ENCODE peak calls at places on chromosome 13, in ten cellular contexts. T is stimulated activated CD4-positive, alpha-beta T cell treated with anti-CD3 and anti-CD28 coated beads, Interleukin-2, amount 100 ng/mL, for 24 hours; D is IMR-90; B is caudate nucleus; G is omental fat pad; I is HS-5; F is astrocyte of the spinal cord; R is activated T-helper 1 cell treated with anti-CD3 and anti-CD28 coated beads, Interleukin-2, amount 50 U/mL, for 16 hours; J is PC-3; X is DND-41. H is an unnamed sample.

GRCh38 chr13:42926555-42926954 is 65.5 kb downstream of the EPSTI1 start:
- DNase-seq in T (no peak), D (no peak), B (no peak), G (no peak), I (no peak), F (no peak), R (no peak), J (no peak), X (no peak), H (no peak)

GRCh38 chr13:28558126-28558525 is 63.2 kb upstream of the FLT1 start:
- DNase-seq in T (no peak), D (peak), B (no peak), G (no peak), I (peak), F (peak), R (no peak), J (no peak), X (no peak), H (no peak)

GRCh38 chr13:76636881-76637280 is 249.3 kb downstream of the KCTD12 start:
- DNase-seq in T (no peak), D (no peak), B (no peak), G (no peak), I (no peak), F (no peak), R (no peak), J (no peak), X (no peak), H (no peak)

GRCh38 chr13:99063178-99063577 is 85.3 kb upstream of the DOCK9 start:
- DNase-seq in T (no peak), D (no peak), B (no peak), G (no peak), I (no peak), F (no peak), R (no peak), J (no peak), X (no peak), H (no peak)

GRCh38 chr13:110560606-110561334 is 752 bp downstream of the RAB20 start:
- DNase-seq in T (no peak), D (no peak), B (no peak), G (no peak), I (no peak), F (no peak), R (no peak), J (peak), X (no peak), H (no peak)

GRCh38 chr13:28527629-28528028 is 32.7 kb upstream of the FLT1 start:
- DNase-seq in T (no peak), D (no peak), B (no peak), G (no peak), I (no peak), F (no peak), R (no peak), J (no peak), X (no peak), H (no peak)

GRCh38 chr13:26348966-26349365 is 95.0 kb downstream of the CDK8 start:
- DNase-seq in T (no peak), D (no peak), B (no peak), G (no peak), I (no peak), F (no peak), R (no peak), J (no peak), X (no peak), H (no peak)

GRCh38 chr13:112113355-112113754 is 46.4 kb downstream of the SOX1 start:
- DNase-seq in T (no peak), D (no peak), B (no peak), G (no peak), I (no peak), F (no peak), R (no peak), J (no peak), X (no peak), H (no peak)

GRCh38 chr13:113979791-113980471 is 6.1 kb upstream of the C13orf46 start:
- DNase-seq in T (no peak), D (no peak), B (no peak), G (no peak), I (no peak), F (no peak), R (no peak), J (no peak), X (no peak), H (no peak)

GRCh38 chr13:113110048-113110851 is 4.7 kb downstream of the F7 start:
- DNase-seq in T (peak), D (no peak), B (no peak), G (no peak), I (no peak), F (no peak), R (no peak), J (no peak), X (no peak), H (no peak)

GRCh38 chr13:79658333-79658975 is 177.5 kb downstream of the NDFIP2 start:
- DNase-seq in T (no peak), D (no peak), B (peak), G (no peak), I (no peak), F (no peak), R (no peak), J (no peak), X (no peak), H (no peak)

H was measured in stimulated activated CD8-positive, alpha-beta memory T cell treated with anti-CD3 and anti-CD28 coated beads, Interleukin-15, amount 100 ng/mL, for 24 hours.